ENCODE peak calls at places on chromosome 2, in eight cellular contexts. S is left ventricle myocardium inferior, T is A673, C is heart right ventricle, P is psoas muscle, I is neuronal stem cell, X is HCT116, Y is small intestine. Q is an unnamed sample.

GRCh38 chr2:203105996-203106395 is 91.3 kb downstream of the NBEAL1 start:
- DNase-seq in C (no peak), I (no peak), X (no peak), T (no peak), P (no peak), Y (peak; percentile 75), S (no peak), Q (no peak)

GRCh38 chr2:166410828-166411472 is 35.2 kb upstream of the SCN9A start:
- DNase-seq in T (peak; percentile 58), X (peak; percentile 58), C (no peak), S (no peak), Y (no peak), I (no peak), P (no peak), Q (no peak)

GRCh38 chr2:222903234-222904220 is 42.7 kb downstream of the ACSL3 start:
- DNase-seq in T (peak; percentile 73), P (no peak), S (no peak), Y (peak; percentile 54), C (no peak), X (no peak), I (no peak), Q (peak; percentile 56)

GRCh38 chr2:228731517-228731916 is 539.6 kb downstream of the PID1 start:
- DNase-seq in C (no peak), X (no peak), P (no peak), I (no peak), S (no peak), T (peak; percentile 19), Y (no peak), Q (no peak)

GRCh38 chr2:197668296-197668695 is 7.1 kb downstream of the RFTN2 start:
- DNase-seq in X (no peak), T (no peak), Y (no peak), S (no peak), I (no peak), P (no peak), C (no peak), Q (no peak)

GRCh38 chr2:215711484-215712034 is 275.7 kb upstream of the FN1 start:
- DNase-seq in I (no peak), P (no peak), X (no peak), C (no peak), S (no peak), T (no peak), Y (no peak), Q (no peak)

GRCh38 chr2:100778812-100779450 is 41.0 kb upstream of the NPAS2 start:
- DNase-seq in Y (no peak), I (no peak), T (no peak), S (no peak), C (no peak), P (no peak), X (no peak), Q (no peak)

GRCh38 chr2:192559541-192560126 is 364.9 kb upstream of the TMEFF2 start:
- DNase-seq in T (no peak), Y (peak; percentile 89), C (no peak), X (no peak), S (no peak), I (no peak), P (no peak), Q (no peak)

GRCh38 chr2:114400890-114401289 is 41.6 kb upstream of the DPP10 start:
- DNase-seq in P (no peak), S (no peak), T (no peak), X (no peak), C (no peak), I (no peak), Y (no peak), Q (no peak)

GRCh38 chr2:43075906-43076585 is 150.4 kb downstream of the ZFP36L2 start:
- DNase-seq in X (no peak), P (peak; percentile 73), S (no peak), I (no peak), Y (no peak), T (peak; percentile 25), C (no peak), Q (no peak)

GRCh38 chr2:26556309-26557243 is 78.7 kb upstream of the OTOF start:
- DNase-seq in T (no peak), S (no peak), P (peak; percentile 12), X (no peak), I (no peak), Y (no peak), C (no peak), Q (no peak)

GRCh38 chr2:120580709-120581108 is 155.0 kb upstream of the GLI2 start:
- DNase-seq in T (no peak), I (no peak), S (no peak), X (no peak), C (no peak), Y (peak; percentile 13), P (peak; percentile 43), Q (no peak)
- H3K27ac ChIP-seq in T (no peak overlapping the region), I (no peak overlapping the region), S (no peak overlapping the region), X (no peak overlapping the region), C (no peak overlapping the region), Y (no peak overlapping the region), P (no peak overlapping the region), Q (no peak overlapping the region)

DNA sequence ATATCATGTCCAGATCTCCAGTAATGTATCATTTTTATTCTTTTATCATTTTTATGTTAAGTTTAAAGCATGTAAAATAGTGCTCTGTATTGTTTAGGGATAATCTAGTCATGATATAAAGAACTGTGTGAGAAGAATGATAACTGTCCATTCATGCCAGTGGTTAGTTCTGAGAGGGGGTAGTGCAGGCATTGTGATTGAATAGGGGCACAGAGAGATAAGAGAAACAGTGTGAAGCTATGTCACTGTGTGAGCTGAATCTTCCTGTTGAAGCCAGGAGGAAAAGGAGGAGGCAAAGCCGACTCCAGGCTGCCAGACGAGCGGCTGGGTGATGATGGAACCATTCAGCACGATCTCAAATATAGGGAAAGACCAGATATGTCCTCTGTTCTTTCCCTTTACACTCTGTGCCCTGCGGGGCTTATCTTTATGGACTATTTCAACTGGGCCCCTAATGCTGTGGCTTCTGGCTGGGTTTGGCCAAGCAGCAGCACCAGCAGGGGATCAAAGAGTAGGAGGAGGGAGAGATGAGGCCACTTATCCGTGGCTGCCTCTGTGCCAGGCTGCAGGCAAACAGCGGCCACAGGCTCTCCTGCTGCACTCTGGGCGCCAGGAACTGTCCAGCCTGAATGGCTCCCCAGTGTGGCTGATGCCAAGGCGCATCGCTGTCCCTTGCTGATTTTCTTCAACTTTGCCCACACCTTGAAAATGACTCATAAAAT is 128.0 kb downstream of the SPP2 start:
- DNase-seq in X (no peak), S (no peak), Y (no peak), I (no peak), P (no peak), T (no peak), C (no peak), Q (peak; percentile 33)
- H3K27ac ChIP-seq in X (no peak overlapping the region), S (no peak overlapping the region), Y (no peak overlapping the region), I (no peak overlapping the region), P (no peak overlapping the region), T (no peak overlapping the region), C (no peak overlapping the region), Q (no peak overlapping the region)

GRCh38 chr2:227413371-227413770 is 25.6 kb upstream of the SCYGR1 start:
- DNase-seq in T (no peak), P (no peak), X (no peak), C (no peak), I (no peak), Y (no peak), S (no peak), Q (no peak)
- H3K27ac ChIP-seq in T (no peak overlapping the region), P (no peak overlapping the region), X (no peak overlapping the region), C (no peak overlapping the region), I (no peak overlapping the region), Y (no peak overlapping the region), S (no peak overlapping the region), Q (no peak overlapping the region)

DNA sequence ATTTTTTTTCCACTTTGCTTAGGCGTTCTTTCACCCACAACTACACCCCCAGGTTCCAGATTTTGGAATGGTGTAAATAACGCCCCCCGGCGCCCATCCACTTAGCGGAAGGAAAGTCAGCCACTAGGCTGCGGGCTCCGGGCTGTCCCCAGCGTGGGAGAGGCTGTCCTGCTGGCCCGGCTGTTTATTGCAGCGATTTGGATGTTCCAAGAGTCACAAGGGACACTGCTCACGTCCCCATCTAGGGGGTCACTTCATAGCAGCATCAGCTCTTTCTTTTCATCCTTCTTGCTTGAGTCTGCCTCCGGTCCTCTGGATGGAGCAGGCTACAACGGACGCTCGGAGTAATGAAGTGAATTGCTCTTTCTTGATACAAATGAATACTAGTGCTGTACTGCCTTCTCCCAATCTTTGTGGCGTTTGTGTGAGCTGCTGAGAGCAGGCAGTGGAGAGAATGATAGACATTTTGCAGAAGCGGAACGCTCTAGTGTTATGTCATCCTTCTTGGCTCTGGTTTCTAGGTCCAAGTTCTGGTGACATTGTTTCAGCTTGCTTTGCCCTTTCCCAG is 50.7 kb upstream of the PAIP2B start:
- DNase-seq in X (peak; percentile 34), S (peak; percentile 72), C (peak; percentile 64), P (peak; percentile 84), I (peak; percentile 60), Y (peak; percentile 5), T (peak; percentile 65), Q (peak; percentile 87)
- H3K27ac ChIP-seq in X (no peak overlapping the region), S (peak overlapping the region; percentile 88), C (peak overlapping the region; percentile 93), P (peak overlapping the region; percentile 93), I (no peak overlapping the region), Y (no peak overlapping the region), T (no peak overlapping the region), Q (no peak overlapping the region)

GRCh38 chr2:204337638-204338037 is 207.6 kb upstream of the PARD3B start:
- DNase-seq in Y (no peak), T (no peak), X (no peak), P (no peak), C (no peak), I (no peak), S (no peak), Q (no peak)
- H3K27ac ChIP-seq in Y (no peak overlapping the region), T (no peak overlapping the region), X (no peak overlapping the region), P (no peak overlapping the region), C (no peak overlapping the region), I (no peak overlapping the region), S (no peak overlapping the region), Q (no peak overlapping the region)